ENCODE peak calls at places on chromosomes 12 and 14, in six cellular contexts. One of them, this sample, is unnamed.

GRCh38 chr12:49455506-49455905 is 83.3 kb upstream of the KCNH3 start:
- DNase-seq in cardiac fibroblast: no peak
- DNase-seq in nephron progenitor cell: no peak
- DNase-seq in HuH-7: no peak
- DNase-seq in occipital lobe: no peak
- DNase-seq in stimulated activated CD4-positive, alpha-beta T cell treated with anti-CD3 and anti-CD28 coated beads, Interleukin-15, amount 100 ng/mL, for 1 hour: no peak
- DNase-seq in this sample: no peak

GRCh38 chr12:45587877-45588530 is 141.5 kb upstream of the ARID2 start:
- DNase-seq in cardiac fibroblast: no peak
- DNase-seq in nephron progenitor cell: no peak
- DNase-seq in HuH-7: no peak
- DNase-seq in occipital lobe: no peak
- DNase-seq in stimulated activated CD4-positive, alpha-beta T cell treated with anti-CD3 and anti-CD28 coated beads, Interleukin-15, amount 100 ng/mL, for 1 hour: no peak
- DNase-seq in this sample: no peak

GRCh38 chr12:113302925-113303640 is 31.8 kb downstream of the SLC8B1 start:
- DNase-seq in cardiac fibroblast: no peak
- DNase-seq in nephron progenitor cell: no peak
- DNase-seq in HuH-7: no peak
- DNase-seq in occipital lobe: no peak
- DNase-seq in stimulated activated CD4-positive, alpha-beta T cell treated with anti-CD3 and anti-CD28 coated beads, Interleukin-15, amount 100 ng/mL, for 1 hour: no peak
- DNase-seq in this sample: peak

GRCh38 chr12:1282670-1283361 is 291.8 kb downstream of the ERC1 start:
- DNase-seq in cardiac fibroblast: no peak
- DNase-seq in nephron progenitor cell: no peak
- DNase-seq in HuH-7: no peak
- DNase-seq in occipital lobe: no peak
- DNase-seq in stimulated activated CD4-positive, alpha-beta T cell treated with anti-CD3 and anti-CD28 coated beads, Interleukin-15, amount 100 ng/mL, for 1 hour: no peak
- DNase-seq in this sample: no peak

GRCh38 chr14:47539065-47539464 is 136.3 kb downstream of the MDGA2 start:
- DNase-seq in cardiac fibroblast: no peak
- DNase-seq in nephron progenitor cell: no peak
- DNase-seq in HuH-7: no peak
- DNase-seq in occipital lobe: peak
- DNase-seq in stimulated activated CD4-positive, alpha-beta T cell treated with anti-CD3 and anti-CD28 coated beads, Interleukin-15, amount 100 ng/mL, for 1 hour: no peak
- DNase-seq in this sample: peak

GRCh38 chr14:96299441-96299840 is 43.4 kb downstream of the BDKRB1 start:
- DNase-seq in cardiac fibroblast: no peak
- DNase-seq in nephron progenitor cell: no peak
- DNase-seq in HuH-7: no peak
- DNase-seq in occipital lobe: no peak
- DNase-seq in stimulated activated CD4-positive, alpha-beta T cell treated with anti-CD3 and anti-CD28 coated beads, Interleukin-15, amount 100 ng/mL, for 1 hour: no peak
- DNase-seq in this sample: no peak

GRCh38 chr12:3418609-3419469 is 72.2 kb upstream of the PRMT8 start:
- DNase-seq in cardiac fibroblast: no peak
- DNase-seq in nephron progenitor cell: no peak
- DNase-seq in HuH-7: no peak
- DNase-seq in occipital lobe: no peak
- DNase-seq in stimulated activated CD4-positive, alpha-beta T cell treated with anti-CD3 and anti-CD28 coated beads, Interleukin-15, amount 100 ng/mL, for 1 hour: no peak
- DNase-seq in this sample: no peak

GRCh38 chr12:109772622-109773321 is 59.1 kb downstream of the FAM222A start:
- DNase-seq in cardiac fibroblast: no peak
- DNase-seq in nephron progenitor cell: no peak
- DNase-seq in HuH-7: no peak
- DNase-seq in occipital lobe: no peak
- DNase-seq in stimulated activated CD4-positive, alpha-beta T cell treated with anti-CD3 and anti-CD28 coated beads, Interleukin-15, amount 100 ng/mL, for 1 hour: no peak
- DNase-seq in this sample: no peak

GRCh38 chr14:93060841-93061240 is 54.9 kb downstream of the ITPK1 start:
- DNase-seq in cardiac fibroblast: no peak
- DNase-seq in nephron progenitor cell: no peak
- DNase-seq in HuH-7: no peak
- DNase-seq in occipital lobe: no peak
- DNase-seq in stimulated activated CD4-positive, alpha-beta T cell treated with anti-CD3 and anti-CD28 coated beads, Interleukin-15, amount 100 ng/mL, for 1 hour: no peak
- DNase-seq in this sample: no peak

GRCh38 chr14:26719514-26719913 is 121.7 kb upstream of the NOVA1 start:
- DNase-seq in cardiac fibroblast: peak
- DNase-seq in nephron progenitor cell: no peak
- DNase-seq in HuH-7: peak
- DNase-seq in occipital lobe: no peak
- DNase-seq in stimulated activated CD4-positive, alpha-beta T cell treated with anti-CD3 and anti-CD28 coated beads, Interleukin-15, amount 100 ng/mL, for 1 hour: no peak
- DNase-seq in this sample: no peak

GRCh38 chr12:17579148-17580026 is 510.6 kb downstream of the RERGL start:
- DNase-seq in cardiac fibroblast: no peak
- DNase-seq in nephron progenitor cell: no peak
- DNase-seq in HuH-7: no peak
- DNase-seq in occipital lobe: no peak
- DNase-seq in stimulated activated CD4-positive, alpha-beta T cell treated with anti-CD3 and anti-CD28 coated beads, Interleukin-15, amount 100 ng/mL, for 1 hour: no peak
- DNase-seq in this sample: peak

GRCh38 chr12:57244306-57244696 is 6.7 kb downstream of the STAC3 start:
- DNase-seq in cardiac fibroblast: no peak
- DNase-seq in nephron progenitor cell: no peak
- DNase-seq in HuH-7: no peak
- DNase-seq in occipital lobe: no peak
- DNase-seq in stimulated activated CD4-positive, alpha-beta T cell treated with anti-CD3 and anti-CD28 coated beads, Interleukin-15, amount 100 ng/mL, for 1 hour: no peak
- DNase-seq in this sample: no peak

GRCh38 chr14:64983439-64984310 is 3.0 kb upstream of the FNTB start:
- DNase-seq in cardiac fibroblast: peak
- DNase-seq in nephron progenitor cell: peak
- DNase-seq in HuH-7: no peak
- DNase-seq in occipital lobe: no peak
- DNase-seq in stimulated activated CD4-positive, alpha-beta T cell treated with anti-CD3 and anti-CD28 coated beads, Interleukin-15, amount 100 ng/mL, for 1 hour: no peak
- DNase-seq in this sample: peak

GRCh38 chr12:132061197-132061596 is 82.9 kb downstream of the DDX51 start:
- DNase-seq in cardiac fibroblast: no peak
- DNase-seq in nephron progenitor cell: no peak
- DNase-seq in HuH-7: no peak
- DNase-seq in occipital lobe: no peak
- DNase-seq in stimulated activated CD4-positive, alpha-beta T cell treated with anti-CD3 and anti-CD28 coated beads, Interleukin-15, amount 100 ng/mL, for 1 hour: no peak
- DNase-seq in this sample: no peak

GRCh38 chr14:99174920-99175319 is 97.1 kb downstream of the BCL11B start:
- DNase-seq in cardiac fibroblast: no peak
- DNase-seq in nephron progenitor cell: no peak
- DNase-seq in HuH-7: no peak
- DNase-seq in occipital lobe: no peak
- DNase-seq in stimulated activated CD4-positive, alpha-beta T cell treated with anti-CD3 and anti-CD28 coated beads, Interleukin-15, amount 100 ng/mL, for 1 hour: no peak
- DNase-seq in this sample: no peak

GRCh38 chr12:16573652-16574077 is 32.3 kb downstream of the LMO3 start:
- DNase-seq in cardiac fibroblast: peak
- DNase-seq in nephron progenitor cell: peak
- DNase-seq in HuH-7: peak
- DNase-seq in occipital lobe: no peak
- DNase-seq in stimulated activated CD4-positive, alpha-beta T cell treated with anti-CD3 and anti-CD28 coated beads, Interleukin-15, amount 100 ng/mL, for 1 hour: no peak
- DNase-seq in this sample: no peak

GRCh38 chr14:106605548-106606448 is 1079.4 kb downstream of the TMEM121 start:
- DNase-seq in cardiac fibroblast: no peak
- DNase-seq in nephron progenitor cell: no peak
- DNase-seq in HuH-7: no peak
- DNase-seq in occipital lobe: no peak
- DNase-seq in stimulated activated CD4-positive, alpha-beta T cell treated with anti-CD3 and anti-CD28 coated beads, Interleukin-15, amount 100 ng/mL, for 1 hour: peak
- DNase-seq in this sample: no peak

GRCh38 chr14:85587152-85587697 is 57.3 kb downstream of the FLRT2 start:
- DNase-seq in cardiac fibroblast: peak
- DNase-seq in nephron progenitor cell: no peak
- DNase-seq in HuH-7: no peak
- DNase-seq in occipital lobe: no peak
- DNase-seq in stimulated activated CD4-positive, alpha-beta T cell treated with anti-CD3 and anti-CD28 coated beads, Interleukin-15, amount 100 ng/mL, for 1 hour: no peak
- DNase-seq in this sample: peak

GRCh38 chr14:20657216-20658211 is 16.0 kb upstream of the OR6S1 start:
- DNase-seq in cardiac fibroblast: peak
- DNase-seq in nephron progenitor cell: peak
- DNase-seq in HuH-7: peak
- DNase-seq in occipital lobe: no peak
- DNase-seq in stimulated activated CD4-positive, alpha-beta T cell treated with anti-CD3 and anti-CD28 coated beads, Interleukin-15, amount 100 ng/mL, for 1 hour: no peak
- DNase-seq in this sample: peak

GRCh38 chr12:75876843-75877587 is 154.6 kb downstream of the PHLDA1 start:
- DNase-seq in cardiac fibroblast: no peak
- DNase-seq in nephron progenitor cell: no peak
- DNase-seq in HuH-7: no peak
- DNase-seq in occipital lobe: no peak
- DNase-seq in stimulated activated CD4-positive, alpha-beta T cell treated with anti-CD3 and anti-CD28 coated beads, Interleukin-15, amount 100 ng/mL, for 1 hour: no peak
- DNase-seq in this sample: no peak

GRCh38 chr12:43208627-43209026 is 343.4 kb downstream of the ADAMTS20 start:
- DNase-seq in cardiac fibroblast: peak
- DNase-seq in nephron progenitor cell: no peak
- DNase-seq in HuH-7: no peak
- DNase-seq in occipital lobe: no peak
- DNase-seq in stimulated activated CD4-positive, alpha-beta T cell treated with anti-CD3 and anti-CD28 coated beads, Interleukin-15, amount 100 ng/mL, for 1 hour: no peak
- DNase-seq in this sample: no peak

GRCh38 chr12:54246011-54246641 is 33.8 kb downstream of the CBX5 start:
- DNase-seq in cardiac fibroblast: no peak
- DNase-seq in nephron progenitor cell: no peak
- DNase-seq in HuH-7: no peak
- DNase-seq in occipital lobe: no peak
- DNase-seq in stimulated activated CD4-positive, alpha-beta T cell treated with anti-CD3 and anti-CD28 coated beads, Interleukin-15, amount 100 ng/mL, for 1 hour: no peak
- DNase-seq in this sample: no peak

GRCh38 chr12:120666577-120667390 is 20.2 kb upstream of the MLEC start:
- DNase-seq in cardiac fibroblast: no peak
- DNase-seq in nephron progenitor cell: no peak
- DNase-seq in HuH-7: no peak
- DNase-seq in occipital lobe: no peak
- DNase-seq in stimulated activated CD4-positive, alpha-beta T cell treated with anti-CD3 and anti-CD28 coated beads, Interleukin-15, amount 100 ng/mL, for 1 hour: no peak
- DNase-seq in this sample: no peak

GRCh38 chr12:33813536-33813935 is 208.8 kb upstream of the ALG10 start:
- DNase-seq in cardiac fibroblast: no peak
- DNase-seq in nephron progenitor cell: no peak
- DNase-seq in HuH-7: no peak
- DNase-seq in occipital lobe: no peak
- DNase-seq in stimulated activated CD4-positive, alpha-beta T cell treated with anti-CD3 and anti-CD28 coated beads, Interleukin-15, amount 100 ng/mL, for 1 hour: no peak
- DNase-seq in this sample: no peak

GRCh38 chr12:46217686-46218508 is 50.9 kb downstream of the SLC38A1 start:
- DNase-seq in cardiac fibroblast: no peak
- DNase-seq in nephron progenitor cell: no peak
- DNase-seq in HuH-7: no peak
- DNase-seq in occipital lobe: no peak
- DNase-seq in stimulated activated CD4-positive, alpha-beta T cell treated with anti-CD3 and anti-CD28 coated beads, Interleukin-15, amount 100 ng/mL, for 1 hour: no peak
- DNase-seq in this sample: no peak

GRCh38 chr12:114764516-114764915 is 80.5 kb upstream of the TBX3 start:
- DNase-seq in cardiac fibroblast: peak
- DNase-seq in nephron progenitor cell: no peak
- DNase-seq in HuH-7: no peak
- DNase-seq in occipital lobe: no peak
- DNase-seq in stimulated activated CD4-positive, alpha-beta T cell treated with anti-CD3 and anti-CD28 coated beads, Interleukin-15, amount 100 ng/mL, for 1 hour: no peak
- DNase-seq in this sample: no peak

GRCh38 chr12:132222096-132222807 is 78.0 kb downstream of the NOC4L start:
- DNase-seq in cardiac fibroblast: peak
- DNase-seq in nephron progenitor cell: peak
- DNase-seq in HuH-7: peak
- DNase-seq in occipital lobe: no peak
- DNase-seq in stimulated activated CD4-positive, alpha-beta T cell treated with anti-CD3 and anti-CD28 coated beads, Interleukin-15, amount 100 ng/mL, for 1 hour: no peak
- DNase-seq in this sample: peak

GRCh38 chr12:70393787-70394519 is 27.9 kb downstream of the KCNMB4 start:
- DNase-seq in cardiac fibroblast: peak
- DNase-seq in nephron progenitor cell: no peak
- DNase-seq in HuH-7: no peak
- DNase-seq in occipital lobe: no peak
- DNase-seq in stimulated activated CD4-positive, alpha-beta T cell treated with anti-CD3 and anti-CD28 coated beads, Interleukin-15, amount 100 ng/mL, for 1 hour: no peak
- DNase-seq in this sample: peak

GRCh38 chr12:25130741-25131188 is 64.2 kb downstream of the DNAI7 start:
- DNase-seq in cardiac fibroblast: peak
- DNase-seq in nephron progenitor cell: no peak
- DNase-seq in HuH-7: no peak
- DNase-seq in occipital lobe: no peak
- DNase-seq in stimulated activated CD4-positive, alpha-beta T cell treated with anti-CD3 and anti-CD28 coated beads, Interleukin-15, amount 100 ng/mL, for 1 hour: no peak
- DNase-seq in this sample: peak

GRCh38 chr14:101175731-101176534 is 272.4 kb upstream of the RTL1 start:
- DNase-seq in cardiac fibroblast: no peak
- DNase-seq in nephron progenitor cell: no peak
- DNase-seq in HuH-7: no peak
- DNase-seq in occipital lobe: no peak
- DNase-seq in stimulated activated CD4-positive, alpha-beta T cell treated with anti-CD3 and anti-CD28 coated beads, Interleukin-15, amount 100 ng/mL, for 1 hour: no peak
- DNase-seq in this sample: no peak

GRCh38 chr12:80441921-80442320 is 2.1 kb upstream of the PTPRQ start:
- DNase-seq in cardiac fibroblast: peak
- DNase-seq in nephron progenitor cell: no peak
- DNase-seq in HuH-7: no peak
- DNase-seq in occipital lobe: no peak
- DNase-seq in stimulated activated CD4-positive, alpha-beta T cell treated with anti-CD3 and anti-CD28 coated beads, Interleukin-15, amount 100 ng/mL, for 1 hour: no peak
- DNase-seq in this sample: no peak

GRCh38 chr14:89252887-89253532 is 164.0 kb downstream of the FOXN3 start:
- DNase-seq in cardiac fibroblast: no peak
- DNase-seq in nephron progenitor cell: no peak
- DNase-seq in HuH-7: peak
- DNase-seq in occipital lobe: no peak
- DNase-seq in stimulated activated CD4-positive, alpha-beta T cell treated with anti-CD3 and anti-CD28 coated beads, Interleukin-15, amount 100 ng/mL, for 1 hour: no peak
- DNase-seq in this sample: no peak

GRCh38 chr14:51597511-51597920 is 54.2 kb upstream of the FRMD6 start:
- DNase-seq in cardiac fibroblast: no peak
- DNase-seq in nephron progenitor cell: no peak
- DNase-seq in HuH-7: no peak
- DNase-seq in occipital lobe: no peak
- DNase-seq in stimulated activated CD4-positive, alpha-beta T cell treated with anti-CD3 and anti-CD28 coated beads, Interleukin-15, amount 100 ng/mL, for 1 hour: no peak
- DNase-seq in this sample: no peak

GRCh38 chr14:89243286-89243685 is 173.7 kb downstream of the FOXN3 start:
- DNase-seq in cardiac fibroblast: no peak
- DNase-seq in nephron progenitor cell: no peak
- DNase-seq in HuH-7: no peak
- DNase-seq in occipital lobe: no peak
- DNase-seq in stimulated activated CD4-positive, alpha-beta T cell treated with anti-CD3 and anti-CD28 coated beads, Interleukin-15, amount 100 ng/mL, for 1 hour: no peak
- DNase-seq in this sample: no peak